ENCODE peak calls at places on chromosomes 13 and 19, in seven cellular contexts. One of them, this sample, is unnamed.

GRCh38 chr19:12913871-12914690 is 5.0 kb downstream of the SYCE2 start:
- DNase-seq in SK-N-SH: no peak
- DNase-seq in H1: no peak
- DNase-seq in K562: no peak
- DNase-seq in GM12892: no peak
- DNase-seq in GM12878: no peak
- DNase-seq in HepG2: peak
- DNase-seq in this sample: peak

GRCh38 chr19:9836021-9836420 is 903 bp downstream of the PIN1 start:
- DNase-seq in SK-N-SH: peak
- DNase-seq in HepG2: no peak
- DNase-seq in K562: peak
- DNase-seq in GM12892: no peak
- DNase-seq in H1: no peak
- DNase-seq in GM12878: no peak
- DNase-seq in this sample: no peak

GRCh38 chr13:31965361-31966066 is 66.1 kb upstream of the FRY start:
- DNase-seq in K562: no peak
- DNase-seq in GM12878: peak
- DNase-seq in HepG2: no peak
- DNase-seq in GM12892: no peak
- DNase-seq in H1: no peak
- DNase-seq in SK-N-SH: no peak
- DNase-seq in this sample: no peak

GRCh38 chr19:5895890-5896289 is 7.7 kb downstream of the NDUFA11 start:
- DNase-seq in H1: no peak
- DNase-seq in SK-N-SH: no peak
- DNase-seq in K562: no peak
- DNase-seq in GM12892: no peak
- DNase-seq in GM12878: no peak
- DNase-seq in HepG2: no peak
- DNase-seq in this sample: no peak

GRCh38 chr13:50358221-50358620 is 343.0 kb downstream of the KCNRG start:
- DNase-seq in HepG2: no peak
- DNase-seq in K562: no peak
- DNase-seq in SK-N-SH: peak
- DNase-seq in H1: no peak
- DNase-seq in GM12878: no peak
- DNase-seq in GM12892: no peak
- DNase-seq in this sample: no peak

GRCh38 chr13:73549717-73550116 is 490.9 kb downstream of the KLF5 start:
- DNase-seq in H1: no peak
- DNase-seq in HepG2: no peak
- DNase-seq in GM12878: no peak
- DNase-seq in GM12892: no peak
- DNase-seq in K562: no peak
- DNase-seq in SK-N-SH: no peak
- DNase-seq in this sample: no peak

GRCh38 chr13:30371649-30372265 is 50.5 kb upstream of the UBE2L5 start:
- DNase-seq in K562: no peak
- DNase-seq in GM12892: peak
- DNase-seq in HepG2: peak
- DNase-seq in GM12878: peak
- DNase-seq in SK-N-SH: no peak
- DNase-seq in H1: no peak
- DNase-seq in this sample: peak

GRCh38 chr13:41520699-41521630 is 63.6 kb downstream of the RGCC start:
- DNase-seq in SK-N-SH: no peak
- DNase-seq in GM12892: no peak
- DNase-seq in K562: no peak
- DNase-seq in H1: no peak
- DNase-seq in HepG2: no peak
- DNase-seq in GM12878: no peak
- DNase-seq in this sample: no peak

GRCh38 chr19:28396259-28396940 is 816.6 kb downstream of the UQCRFS1 start:
- DNase-seq in K562: peak
- DNase-seq in HepG2: no peak
- DNase-seq in GM12878: no peak
- DNase-seq in SK-N-SH: no peak
- DNase-seq in GM12892: no peak
- DNase-seq in H1: no peak
- DNase-seq in this sample: no peak

DNA sequence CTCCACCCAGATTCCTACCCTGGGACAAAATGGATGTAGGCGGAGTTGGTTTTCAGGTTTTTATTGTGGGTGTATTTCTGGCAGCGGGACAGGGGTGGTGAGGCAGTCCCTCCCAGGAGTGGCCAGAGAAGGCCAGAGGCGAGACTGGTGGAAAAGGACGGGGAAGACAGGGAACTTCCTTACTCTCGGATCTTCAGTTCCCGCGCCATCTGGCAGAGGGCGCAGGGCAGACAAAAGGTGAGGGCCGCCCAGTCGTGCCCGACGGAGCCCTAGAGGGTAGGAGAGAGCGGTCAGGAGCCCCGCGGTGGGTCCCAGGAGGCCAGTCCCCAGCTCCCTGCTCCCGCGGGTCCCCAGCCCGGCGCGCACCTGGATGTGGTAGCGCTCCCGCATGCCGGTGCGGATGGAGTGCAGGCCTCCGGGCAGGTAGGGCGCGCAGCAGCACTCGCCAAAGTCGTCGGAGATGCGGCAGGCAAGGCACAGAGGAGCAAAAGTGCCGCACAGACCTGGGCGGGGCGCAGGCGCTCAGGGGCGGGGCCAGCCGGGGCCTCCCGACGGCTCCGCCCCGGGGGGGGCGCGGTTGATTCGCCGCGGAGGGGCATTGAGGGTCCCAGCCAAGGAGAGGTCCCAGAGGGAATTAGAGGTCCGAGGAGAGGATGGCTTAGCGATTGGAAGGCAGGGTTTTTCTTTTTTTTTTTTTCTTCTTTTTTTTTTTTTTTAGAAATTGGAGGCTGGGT is 3.0 kb downstream of the CNFN start:
- DNase-seq in SK-N-SH: peak
- DNase-seq in GM12878: no peak
- DNase-seq in HepG2: peak
- DNase-seq in GM12892: peak
- DNase-seq in H1: peak
- DNase-seq in K562: peak
- DNase-seq in this sample: peak
- TF ChIP-seq TAF1 in SK-N-SH: peak
- TF ChIP-seq TAF1 in GM12878: no peak
- TF ChIP-seq TAF1 in HepG2: peak
- TF ChIP-seq TAF1 in GM12892: no peak
- TF ChIP-seq TAF1 in H1: peak
- TF ChIP-seq TAF1 in K562: no peak
- TF ChIP-seq TAF1 in this sample: no peak

GRCh38 chr13:39566216-39566869 is 36.6 kb downstream of the LHFPL6 start:
- DNase-seq in SK-N-SH: no peak
- DNase-seq in GM12878: no peak
- DNase-seq in K562: no peak
- DNase-seq in GM12892: no peak
- DNase-seq in H1: no peak
- DNase-seq in HepG2: no peak
- DNase-seq in this sample: no peak
- TF ChIP-seq TAF1 in SK-N-SH: no peak
- TF ChIP-seq TAF1 in GM12878: no peak
- TF ChIP-seq TAF1 in K562: no peak
- TF ChIP-seq TAF1 in GM12892: no peak
- TF ChIP-seq TAF1 in H1: no peak
- TF ChIP-seq TAF1 in HepG2: no peak
- TF ChIP-seq TAF1 in this sample: no peak

DNA sequence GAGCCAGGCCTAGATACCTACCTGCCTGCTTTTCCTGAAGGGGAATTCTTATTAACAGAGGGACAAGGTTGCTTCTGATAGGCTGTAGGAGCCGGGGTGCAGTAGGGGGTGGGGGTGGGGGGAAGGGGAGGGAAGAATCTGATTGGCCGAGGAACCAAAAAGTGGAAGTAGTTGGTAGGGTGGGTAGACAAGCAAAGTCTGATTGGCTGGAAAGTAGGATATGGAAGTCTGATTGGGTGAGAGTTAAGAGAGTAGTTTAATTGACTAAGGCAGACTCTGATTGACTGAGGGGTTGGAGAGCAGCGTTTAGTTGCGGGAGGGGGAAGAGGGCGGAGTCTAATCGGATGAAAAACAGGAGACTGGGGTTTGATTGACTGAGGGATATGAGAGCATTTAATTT is 9.4 kb upstream of the CYP4F22 start:
- DNase-seq in SK-N-SH: no peak
- DNase-seq in GM12878: no peak
- DNase-seq in HepG2: no peak
- DNase-seq in H1: no peak
- DNase-seq in K562: peak
- DNase-seq in GM12892: no peak
- DNase-seq in this sample: no peak
- TF ChIP-seq TAF1 in SK-N-SH: no peak
- TF ChIP-seq TAF1 in GM12878: no peak
- TF ChIP-seq TAF1 in HepG2: no peak
- TF ChIP-seq TAF1 in H1: no peak
- TF ChIP-seq TAF1 in K562: no peak
- TF ChIP-seq TAF1 in GM12892: no peak
- TF ChIP-seq TAF1 in this sample: no peak

GRCh38 chr19:1843646-1844394 is 4.5 kb downstream of the REXO1 start:
- DNase-seq in HepG2: no peak
- DNase-seq in GM12878: no peak
- DNase-seq in GM12892: no peak
- DNase-seq in H1: no peak
- DNase-seq in K562: no peak
- DNase-seq in SK-N-SH: no peak
- DNase-seq in this sample: no peak
- TF ChIP-seq TAF1 in HepG2: no peak
- TF ChIP-seq TAF1 in GM12878: no peak
- TF ChIP-seq TAF1 in GM12892: no peak
- TF ChIP-seq TAF1 in H1: no peak
- TF ChIP-seq TAF1 in K562: no peak
- TF ChIP-seq TAF1 in SK-N-SH: no peak
- TF ChIP-seq TAF1 in this sample: no peak

DNA sequence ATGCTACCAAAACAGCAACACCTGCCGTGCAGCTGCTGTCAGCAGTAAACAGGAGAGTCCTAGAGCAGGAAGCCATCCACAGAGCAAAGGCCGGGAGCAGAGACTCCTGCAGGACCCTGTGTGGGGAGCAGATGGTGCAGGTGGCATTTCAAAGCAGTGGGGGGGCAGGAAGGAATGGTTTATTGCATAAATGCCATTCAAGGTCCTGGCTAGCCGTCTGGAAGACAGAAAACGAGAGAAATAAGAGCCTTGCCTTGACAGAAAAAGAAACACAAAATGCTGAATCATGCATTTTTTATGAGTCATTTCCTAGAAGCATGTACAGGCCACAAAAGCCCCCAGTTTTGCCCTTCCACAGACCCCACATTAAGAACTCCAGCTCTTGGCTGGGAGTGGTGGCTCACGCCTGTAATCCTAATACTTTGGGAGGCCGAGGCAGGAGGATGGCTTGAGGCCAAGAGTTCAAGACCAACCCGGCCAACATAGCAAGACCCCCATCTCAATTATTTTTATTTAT is 5.4 kb downstream of the RSPH6A start:
- DNase-seq in SK-N-SH: no peak
- DNase-seq in H1: no peak
- DNase-seq in GM12878: no peak
- DNase-seq in HepG2: no peak
- DNase-seq in GM12892: no peak
- DNase-seq in K562: peak
- DNase-seq in this sample: no peak
- TF ChIP-seq TAF1 in SK-N-SH: no peak
- TF ChIP-seq TAF1 in H1: no peak
- TF ChIP-seq TAF1 in GM12878: no peak
- TF ChIP-seq TAF1 in HepG2: no peak
- TF ChIP-seq TAF1 in GM12892: no peak
- TF ChIP-seq TAF1 in K562: peak
- TF ChIP-seq TAF1 in this sample: no peak

DNA sequence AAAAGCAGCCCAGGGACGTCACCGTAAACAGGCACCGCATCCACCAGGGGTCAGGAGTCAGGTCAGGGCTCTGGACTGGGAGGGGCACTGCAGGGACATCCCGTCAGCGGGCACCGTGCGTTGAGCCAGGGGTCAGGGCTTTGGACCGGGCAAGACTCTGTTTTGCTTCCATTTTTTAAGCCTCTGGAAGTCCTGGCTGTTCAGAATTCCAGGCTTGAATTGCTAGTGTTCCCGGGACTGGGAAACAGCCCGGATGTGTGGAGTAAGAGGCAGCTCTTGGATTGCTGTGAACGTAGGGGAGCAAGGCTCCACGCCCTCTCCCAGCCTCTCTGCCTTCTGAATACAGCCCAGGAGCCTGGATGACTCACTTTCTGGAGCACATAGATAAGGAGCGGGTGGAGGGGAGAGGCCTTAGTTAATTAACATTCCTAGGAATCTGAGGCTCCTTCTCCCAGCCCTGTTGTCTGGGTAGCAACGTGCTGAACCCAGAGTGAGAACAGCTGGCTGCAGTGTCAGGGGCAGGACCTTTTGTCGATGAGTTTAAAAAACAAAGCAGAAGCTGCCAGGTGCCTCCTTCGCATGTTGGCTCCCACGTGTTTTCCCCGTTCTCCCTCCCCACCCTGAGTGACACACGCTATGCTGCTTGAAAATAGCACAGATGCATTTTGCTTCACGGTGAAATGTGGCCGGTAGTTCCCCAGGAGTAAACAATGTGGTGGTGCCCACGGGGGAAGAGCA is 21.9 kb downstream of the ATP11A start:
- DNase-seq in SK-N-SH: no peak
- DNase-seq in GM12878: no peak
- DNase-seq in HepG2: peak
- DNase-seq in GM12892: peak
- DNase-seq in H1: peak
- DNase-seq in K562: peak
- DNase-seq in this sample: peak
- TF ChIP-seq TAF1 in SK-N-SH: no peak
- TF ChIP-seq TAF1 in GM12878: no peak
- TF ChIP-seq TAF1 in HepG2: no peak
- TF ChIP-seq TAF1 in GM12892: no peak
- TF ChIP-seq TAF1 in H1: peak
- TF ChIP-seq TAF1 in K562: no peak
- TF ChIP-seq TAF1 in this sample: no peak

This sample was measured in GM12891.